ENCODE peak calls at places on chromosomes 11 and 22, in seven cellular contexts. One of them, this sample, is unnamed.

GRCh38 chr11:72040497-72041363 is 39.6 kb downstream of the NUMA1 start:
- DNase-seq in nephron progenitor cell: peak
- DNase-seq in T-cell: peak
- DNase-seq in bronchial epithelial cell: peak
- DNase-seq in activated CD8-positive, alpha-beta memory T cell treated with anti-CD3 and anti-CD28 coated beads for 48 hours: peak
- DNase-seq in HT-29: peak
- DNase-seq in chondrocyte: peak
- DNase-seq in this sample: peak

GRCh38 chr11:121810291-121810690 is 305.7 kb downstream of the BLID start:
- DNase-seq in activated CD8-positive, alpha-beta memory T cell treated with anti-CD3 and anti-CD28 coated beads for 48 hours: no peak
- DNase-seq in chondrocyte: no peak
- DNase-seq in HT-29: no peak
- DNase-seq in nephron progenitor cell: no peak
- DNase-seq in T-cell: no peak
- DNase-seq in bronchial epithelial cell: peak
- DNase-seq in this sample: no peak

GRCh38 chr11:8342821-8343681 is 79.4 kb upstream of the LMO1 start:
- DNase-seq in HT-29: no peak
- DNase-seq in activated CD8-positive, alpha-beta memory T cell treated with anti-CD3 and anti-CD28 coated beads for 48 hours: no peak
- DNase-seq in bronchial epithelial cell: peak
- DNase-seq in nephron progenitor cell: no peak
- DNase-seq in T-cell: no peak
- DNase-seq in chondrocyte: no peak
- DNase-seq in this sample: no peak

GRCh38 chr11:68687986-68688385 is 3.6 kb downstream of the GAL start:
- DNase-seq in T-cell: no peak
- DNase-seq in HT-29: no peak
- DNase-seq in chondrocyte: peak
- DNase-seq in activated CD8-positive, alpha-beta memory T cell treated with anti-CD3 and anti-CD28 coated beads for 48 hours: no peak
- DNase-seq in nephron progenitor cell: no peak
- DNase-seq in bronchial epithelial cell: no peak
- DNase-seq in this sample: no peak

GRCh38 chr11:120180571-120181445 is 30.0 kb upstream of the OAF start:
- DNase-seq in nephron progenitor cell: no peak
- DNase-seq in chondrocyte: no peak
- DNase-seq in activated CD8-positive, alpha-beta memory T cell treated with anti-CD3 and anti-CD28 coated beads for 48 hours: no peak
- DNase-seq in T-cell: no peak
- DNase-seq in bronchial epithelial cell: peak
- DNase-seq in HT-29: no peak
- DNase-seq in this sample: peak

GRCh38 chr11:78801161-78801884 is 226.7 kb upstream of the NARS2 start:
- DNase-seq in T-cell: no peak
- DNase-seq in chondrocyte: no peak
- DNase-seq in bronchial epithelial cell: peak
- DNase-seq in nephron progenitor cell: no peak
- DNase-seq in HT-29: no peak
- DNase-seq in activated CD8-positive, alpha-beta memory T cell treated with anti-CD3 and anti-CD28 coated beads for 48 hours: no peak
- DNase-seq in this sample: peak

GRCh38 chr11:36566407-36567053 is 1.3 kb upstream of the RAG1 start:
- DNase-seq in chondrocyte: no peak
- DNase-seq in T-cell: no peak
- DNase-seq in bronchial epithelial cell: no peak
- DNase-seq in nephron progenitor cell: no peak
- DNase-seq in HT-29: no peak
- DNase-seq in activated CD8-positive, alpha-beta memory T cell treated with anti-CD3 and anti-CD28 coated beads for 48 hours: no peak
- DNase-seq in this sample: no peak

GRCh38 chr11:116928102-116928777 is 90.8 kb upstream of the APOA1 start:
- DNase-seq in HT-29: no peak
- DNase-seq in nephron progenitor cell: no peak
- DNase-seq in chondrocyte: no peak
- DNase-seq in bronchial epithelial cell: no peak
- DNase-seq in T-cell: peak
- DNase-seq in activated CD8-positive, alpha-beta memory T cell treated with anti-CD3 and anti-CD28 coated beads for 48 hours: no peak
- DNase-seq in this sample: no peak

GRCh38 chr22:46355369-46355995 is 20.0 kb downstream of the TRMU start:
- DNase-seq in HT-29: peak
- DNase-seq in chondrocyte: no peak
- DNase-seq in bronchial epithelial cell: peak
- DNase-seq in T-cell: no peak
- DNase-seq in activated CD8-positive, alpha-beta memory T cell treated with anti-CD3 and anti-CD28 coated beads for 48 hours: peak
- DNase-seq in nephron progenitor cell: peak
- DNase-seq in this sample: peak

GRCh38 chr11:70854891-70855556 is 397.4 kb downstream of the SHANK2 start:
- DNase-seq in HT-29: no peak
- DNase-seq in bronchial epithelial cell: no peak
- DNase-seq in nephron progenitor cell: no peak
- DNase-seq in chondrocyte: no peak
- DNase-seq in T-cell: no peak
- DNase-seq in activated CD8-positive, alpha-beta memory T cell treated with anti-CD3 and anti-CD28 coated beads for 48 hours: no peak
- DNase-seq in this sample: no peak

GRCh38 chr11:76654310-76654851 is 16.2 kb downstream of the LRRC32 start:
- DNase-seq in bronchial epithelial cell: no peak
- DNase-seq in nephron progenitor cell: no peak
- DNase-seq in HT-29: no peak
- DNase-seq in chondrocyte: peak
- DNase-seq in activated CD8-positive, alpha-beta memory T cell treated with anti-CD3 and anti-CD28 coated beads for 48 hours: no peak
- DNase-seq in T-cell: no peak
- DNase-seq in this sample: peak

GRCh38 chr22:38353142-38353629 is 36.0 kb upstream of the CSNK1E start:
- DNase-seq in HT-29: peak
- DNase-seq in bronchial epithelial cell: no peak
- DNase-seq in chondrocyte: peak
- DNase-seq in nephron progenitor cell: peak
- DNase-seq in T-cell: no peak
- DNase-seq in activated CD8-positive, alpha-beta memory T cell treated with anti-CD3 and anti-CD28 coated beads for 48 hours: peak
- DNase-seq in this sample: peak

GRCh38 chr22:45863981-45864751 is 112.8 kb downstream of the WNT7B start:
- DNase-seq in activated CD8-positive, alpha-beta memory T cell treated with anti-CD3 and anti-CD28 coated beads for 48 hours: peak
- DNase-seq in T-cell: peak
- DNase-seq in HT-29: peak
- DNase-seq in chondrocyte: no peak
- DNase-seq in bronchial epithelial cell: peak
- DNase-seq in nephron progenitor cell: peak
- DNase-seq in this sample: peak

GRCh38 chr11:130420478-130421198 is 7.8 kb downstream of the ADAMTS8 start:
- DNase-seq in T-cell: no peak
- DNase-seq in chondrocyte: no peak
- DNase-seq in activated CD8-positive, alpha-beta memory T cell treated with anti-CD3 and anti-CD28 coated beads for 48 hours: no peak
- DNase-seq in HT-29: no peak
- DNase-seq in bronchial epithelial cell: peak
- DNase-seq in nephron progenitor cell: no peak
- DNase-seq in this sample: no peak

GRCh38 chr22:41746563-41747400 is 47.5 kb downstream of the MEI1 start:
- DNase-seq in T-cell: peak
- DNase-seq in HT-29: peak
- DNase-seq in nephron progenitor cell: peak
- DNase-seq in chondrocyte: no peak
- DNase-seq in bronchial epithelial cell: peak
- DNase-seq in activated CD8-positive, alpha-beta memory T cell treated with anti-CD3 and anti-CD28 coated beads for 48 hours: peak
- DNase-seq in this sample: peak

GRCh38 chr11:68043029-68043348 is 4.2 kb downstream of the TCIRG1 start:
- DNase-seq in activated CD8-positive, alpha-beta memory T cell treated with anti-CD3 and anti-CD28 coated beads for 48 hours: no peak
- DNase-seq in T-cell: no peak
- DNase-seq in bronchial epithelial cell: no peak
- DNase-seq in chondrocyte: peak
- DNase-seq in nephron progenitor cell: no peak
- DNase-seq in HT-29: no peak
- DNase-seq in this sample: no peak

GRCh38 chr11:79857404-79857803 is 416.6 kb upstream of the TENM4 start:
- DNase-seq in nephron progenitor cell: peak
- DNase-seq in bronchial epithelial cell: no peak
- DNase-seq in HT-29: no peak
- DNase-seq in chondrocyte: no peak
- DNase-seq in activated CD8-positive, alpha-beta memory T cell treated with anti-CD3 and anti-CD28 coated beads for 48 hours: no peak
- DNase-seq in T-cell: no peak
- DNase-seq in this sample: no peak

GRCh38 chr22:19871845-19872778 is 17.4 kb upstream of the GNB1L start:
- DNase-seq in HT-29: no peak
- DNase-seq in chondrocyte: peak
- DNase-seq in nephron progenitor cell: no peak
- DNase-seq in T-cell: no peak
- DNase-seq in bronchial epithelial cell: no peak
- DNase-seq in activated CD8-positive, alpha-beta memory T cell treated with anti-CD3 and anti-CD28 coated beads for 48 hours: no peak
- DNase-seq in this sample: peak

GRCh38 chr11:43579919-43580276 is 100.6 kb upstream of the HSD17B12 start:
- DNase-seq in activated CD8-positive, alpha-beta memory T cell treated with anti-CD3 and anti-CD28 coated beads for 48 hours: no peak
- DNase-seq in chondrocyte: no peak
- DNase-seq in nephron progenitor cell: no peak
- DNase-seq in HT-29: no peak
- DNase-seq in T-cell: no peak
- DNase-seq in bronchial epithelial cell: no peak
- DNase-seq in this sample: no peak

GRCh38 chr11:70710192-70710965 is 312.1 kb downstream of the CTTN start:
- DNase-seq in HT-29: no peak
- DNase-seq in bronchial epithelial cell: no peak
- DNase-seq in chondrocyte: no peak
- DNase-seq in T-cell: no peak
- DNase-seq in nephron progenitor cell: peak
- DNase-seq in activated CD8-positive, alpha-beta memory T cell treated with anti-CD3 and anti-CD28 coated beads for 48 hours: no peak
- DNase-seq in this sample: peak

GRCh38 chr22:44188316-44188715 is 7.6 kb downstream of the PARVG start:
- DNase-seq in bronchial epithelial cell: no peak
- DNase-seq in T-cell: no peak
- DNase-seq in HT-29: no peak
- DNase-seq in chondrocyte: no peak
- DNase-seq in nephron progenitor cell: no peak
- DNase-seq in activated CD8-positive, alpha-beta memory T cell treated with anti-CD3 and anti-CD28 coated beads for 48 hours: no peak
- DNase-seq in this sample: no peak

This sample was measured in ELF-1.